ENCODE peak calls at places on chromosomes 4 and X, in nine cellular contexts. T, N, X, S, A, Y, Q, M and O are unnamed samples.

GRCh38 chr4:13912966-13913365 is 285.4 kb upstream of the BOD1L1 start:
- DNase-seq in A (no peak), X (no peak), T (no peak), Y (no peak), N (no peak), Q (peak), S (no peak), M (no peak), O (no peak)

GRCh38 chr4:147550626-147551250 is 66.5 kb upstream of the TMEM184C start:
- DNase-seq in N (no peak), T (no peak), Q (peak), Y (no peak), X (no peak), M (no peak), S (no peak), A (no peak), O (no peak)

GRCh38 chrX:15310117-15310516 is 5.3 kb downstream of the ASB11 start:
- DNase-seq in N (no peak), A (no peak), Y (no peak), M (no peak), Q (peak), S (no peak), T (peak), X (no peak), O (no peak)

GRCh38 chr4:1870578-1871443 is at the start of gene NSD2:
- DNase-seq in A (peak), Y (peak), T (peak), N (peak), S (peak), X (peak), M (peak), Q (peak), O (peak)

GRCh38 chr4:178784491-178784890 is 1342.3 kb upstream of the AGA start:
- DNase-seq in S (no peak), Y (no peak), T (no peak), X (no peak), M (no peak), N (no peak), Q (no peak), A (no peak), O (no peak)

GRCh38 chrX:119194631-119195030 is 41.5 kb upstream of the PGRMC1 start:
- DNase-seq in S (no peak), Q (peak), X (no peak), T (peak), A (no peak), N (no peak), M (peak), Y (no peak), O (no peak)

GRCh38 chr4:763191-763810 is 57.7 kb downstream of the PCGF3 start:
- DNase-seq in Y (no peak), X (no peak), M (no peak), A (no peak), T (no peak), N (no peak), Q (no peak), S (no peak), O (no peak)

GRCh38 chrX:150060406-150060805 is 122.1 kb upstream of the EOLA2 start:
- DNase-seq in M (no peak), N (no peak), Q (no peak), Y (no peak), A (no peak), S (no peak), X (no peak), T (peak), O (no peak)

GRCh38 chrX:154597221-154597620 is 12.3 kb downstream of the CTAG1A start:
- DNase-seq in T (no peak), S (no peak), Q (no peak), A (no peak), Y (no peak), N (no peak), X (no peak), M (no peak), O (no peak)

GRCh38 chr4:113481820-113482219 is 279.7 kb downstream of the CAMK2D start:
- DNase-seq in N (no peak), S (no peak), M (no peak), A (no peak), T (no peak), X (no peak), Y (no peak), Q (no peak), O (no peak)

GRCh38 chr4:77040265-77040664 is 35.5 kb downstream of the CCNI start:
- DNase-seq in T (peak), N (no peak), M (no peak), Y (no peak), A (no peak), S (no peak), X (no peak), Q (no peak), O (no peak)

GRCh38 chrX:69163936-69164741 is 1.1 kb downstream of the PJA1 start:
- DNase-seq in X (peak), T (no peak), Y (peak), S (no peak), N (peak), Q (peak), A (peak), M (peak), O (no peak)

GRCh38 chrX:47706575-47706974 is 47.6 kb upstream of the UXT start:
- DNase-seq in M (no peak), Y (no peak), N (no peak), S (no peak), A (no peak), Q (peak), T (no peak), X (no peak), O (no peak)

GRCh38 chrX:130560558-130560957 is 158.8 kb downstream of the RBMX2 start:
- DNase-seq in Q (no peak), N (no peak), T (peak), M (no peak), S (no peak), X (no peak), A (no peak), Y (no peak), O (no peak)

GRCh38 chrX:3713937-3714434 is 537 bp upstream of the PRKX start:
- DNase-seq in Y (no peak), S (no peak), N (peak), X (no peak), A (no peak), M (peak), Q (no peak), T (peak), O (no peak)

GRCh38 chr4:108280072-108280471 is 111.3 kb upstream of the LEF1 start:
- DNase-seq in Y (no peak), Q (no peak), S (no peak), T (no peak), X (no peak), M (no peak), A (no peak), N (no peak), O (no peak)

GRCh38 chr4:74934016-74934821 is 1.3 kb downstream of the PARM1 start:
- DNase-seq in N (peak), X (no peak), Y (no peak), T (peak), S (no peak), A (no peak), Q (peak), M (peak), O (no peak)

GRCh38 chrX:24668111-24668510 is 21.0 kb upstream of the PCYT1B start:
- DNase-seq in X (no peak), S (no peak), T (no peak), A (no peak), N (no peak), Q (peak), M (no peak), Y (no peak), O (no peak)

GRCh38 chrX:68822641-68823410 is 6.0 kb upstream of the EFNB1 start:
- DNase-seq in X (no peak), M (peak), Y (no peak), N (no peak), T (peak), S (peak), A (peak), Q (peak), O (no peak)

GRCh38 chr4:109733728-109734127 is 3.9 kb upstream of the PLA2G12A start:
- DNase-seq in S (no peak), T (no peak), Y (no peak), A (no peak), M (no peak), Q (no peak), X (no peak), N (no peak), O (no peak)

GRCh38 chr4:109302366-109303140 is at the start of gene COL25A1:
- DNase-seq in Y (no peak), S (no peak), N (peak), M (peak), A (no peak), X (peak), Q (peak), T (no peak), O (no peak)

GRCh38 chr4:176792348-176793059 is at the start of gene VEGFC:
- DNase-seq in T (peak), Y (no peak), A (no peak), M (peak), Q (peak), N (peak), X (no peak), S (no peak), O (no peak)

GRCh38 chr4:74320559-74321118 is 12.4 kb downstream of the EPGN start:
- DNase-seq in S (peak), T (peak), Y (no peak), M (peak), X (no peak), Q (peak), A (peak), N (peak), O (peak)

GRCh38 chr4:189081831-189082230 is 858.8 kb upstream of the FRG1 start:
- DNase-seq in M (no peak), Y (no peak), S (no peak), X (no peak), T (peak), Q (no peak), A (no peak), N (no peak), O (peak)

DNA sequence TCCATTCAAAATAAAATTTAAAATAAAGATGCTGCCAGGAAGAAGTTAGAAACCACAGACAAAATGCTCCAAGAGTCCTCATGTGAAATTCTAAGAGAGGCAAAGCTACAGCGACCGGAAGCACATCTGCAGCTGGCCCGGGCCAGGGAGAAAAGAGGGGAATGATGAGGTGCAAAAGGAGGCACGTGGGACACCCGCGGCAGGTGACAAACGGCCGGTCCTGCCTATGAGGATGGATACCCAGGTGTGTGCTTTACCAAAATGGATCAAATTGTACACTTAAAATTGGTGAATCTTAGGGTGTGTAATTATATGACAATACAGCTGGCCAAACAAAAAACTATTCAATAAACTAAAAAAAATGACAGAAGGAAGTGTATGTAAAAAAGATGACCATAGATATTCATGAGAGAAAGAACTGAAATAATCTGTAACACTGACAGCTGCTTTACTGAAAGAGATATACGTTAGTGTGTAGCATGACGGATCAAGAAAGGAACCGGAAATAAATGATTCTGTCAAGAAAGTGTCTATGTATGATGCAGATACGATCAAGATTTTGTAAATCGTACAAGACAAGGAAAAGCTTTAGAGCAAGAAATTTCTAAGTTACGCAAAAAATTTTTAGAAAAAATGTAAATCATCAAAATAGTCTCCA is 29.5 kb downstream of the PPP2R3B start:
- DNase-seq in A (no peak), Y (no peak), S (no peak), N (no peak), Q (no peak), M (no peak), X (no peak), T (no peak), O (no peak)
- H3K27ac ChIP-seq in A (no peak), Y (peak), S (no peak), N (no peak), Q (no peak), M (peak), X (peak), T (no peak), O (no peak)

GRCh38 chr4:56603297-56603696 is 77.8 kb downstream of the HOPX start:
- DNase-seq in M (no peak), T (no peak), Y (no peak), S (no peak), N (no peak), Q (no peak), X (no peak), A (no peak), O (no peak)
- H3K27ac ChIP-seq in M (no peak), T (no peak), Y (no peak), S (no peak), N (no peak), Q (no peak), X (no peak), A (no peak), O (no peak)

GRCh38 chr4:139556735-139557505 is 901 bp upstream of the SETD7 start:
- DNase-seq in Q (no peak), A (peak), T (peak), N (peak), M (peak), S (no peak), Y (peak), X (peak), O (no peak)

GRCh38 chr4:139559095-139559490 is 3.1 kb upstream of the SETD7 start:
- DNase-seq in N (no peak), M (no peak), A (no peak), Q (no peak), X (no peak), Y (no peak), T (no peak), S (no peak), O (no peak)

GRCh38 chr4:139559692-139560091 is 3.7 kb upstream of the SETD7 start:
- DNase-seq in A (no peak), S (no peak), X (no peak), M (no peak), Q (no peak), N (no peak), T (no peak), Y (no peak), O (no peak)

GRCh38 chr4:139557506-139558110 is 1.6 kb upstream of the SETD7 start:
- DNase-seq in Y (no peak), S (no peak), X (no peak), Q (no peak), M (peak), A (peak), T (no peak), N (no peak), O (no peak)

GRCh38 chr4:139558235-139559094 is 2.4 kb upstream of the SETD7 start:
- DNase-seq in X (no peak), S (no peak), M (no peak), T (no peak), N (no peak), Q (no peak), A (no peak), Y (no peak), O (no peak)
- H3K27ac ChIP-seq in X (no peak), S (no peak), M (no peak), T (no peak), N (no peak), Q (no peak), A (peak), Y (no peak), O (no peak)

GRCh38 chr4:81425087-81425486 is 46.6 kb downstream of the RASGEF1B start:
- DNase-seq in Q (no peak), A (no peak), N (no peak), M (no peak), T (no peak), S (no peak), Y (no peak), X (no peak), O (no peak)

GRCh38 chr4:81427605-81427922 is 44.1 kb downstream of the RASGEF1B start:
- DNase-seq in A (no peak), N (no peak), Y (no peak), S (no peak), T (no peak), Q (peak), X (no peak), M (no peak), O (no peak)

GRCh38 chr4:81429031-81429430 is 42.7 kb downstream of the RASGEF1B start:
- DNase-seq in S (no peak), A (no peak), M (no peak), Q (no peak), Y (no peak), X (no peak), N (no peak), T (no peak), O (no peak)

GRCh38 chr4:81428002-81428401 is 43.7 kb downstream of the RASGEF1B start:
- DNase-seq in N (no peak), A (no peak), M (no peak), T (no peak), Y (no peak), Q (no peak), X (no peak), S (no peak), O (no peak)

GRCh38 chr4:81426770-81427604 is 44.7 kb downstream of the RASGEF1B start:
- DNase-seq in Y (no peak), Q (no peak), T (no peak), A (no peak), X (no peak), S (no peak), N (no peak), M (peak), O (no peak)
- H3K27ac ChIP-seq in Y (no peak), Q (no peak), T (no peak), A (no peak), X (no peak), S (no peak), N (no peak), M (peak), O (peak)

DNA sequence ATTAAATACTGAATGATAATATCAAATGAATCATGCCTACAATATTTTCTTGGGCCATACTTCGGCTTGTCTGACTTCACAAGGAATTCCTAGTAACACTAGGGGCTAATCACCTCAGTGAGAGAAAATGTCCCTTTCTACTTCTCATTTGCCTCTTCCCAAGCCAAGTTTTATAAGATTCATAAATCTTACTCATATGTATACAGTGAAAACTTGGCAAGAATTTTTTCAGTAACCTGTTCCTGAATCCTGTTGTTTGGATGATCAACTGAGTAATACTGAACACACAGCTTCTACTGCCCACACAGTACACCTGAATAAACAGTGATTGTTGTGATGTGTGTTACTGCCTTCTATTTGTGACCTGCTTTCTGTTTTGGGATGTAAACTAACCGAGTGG is 16.5 kb downstream of the TMPRSS11E start:
- DNase-seq in X (no peak), M (no peak), Q (no peak), N (no peak), S (no peak), A (no peak), Y (no peak), T (peak), O (peak)
- H3K27ac ChIP-seq in X (no peak), M (no peak), Q (no peak), N (no peak), S (no peak), A (no peak), Y (no peak), T (peak), O (peak)

DNA sequence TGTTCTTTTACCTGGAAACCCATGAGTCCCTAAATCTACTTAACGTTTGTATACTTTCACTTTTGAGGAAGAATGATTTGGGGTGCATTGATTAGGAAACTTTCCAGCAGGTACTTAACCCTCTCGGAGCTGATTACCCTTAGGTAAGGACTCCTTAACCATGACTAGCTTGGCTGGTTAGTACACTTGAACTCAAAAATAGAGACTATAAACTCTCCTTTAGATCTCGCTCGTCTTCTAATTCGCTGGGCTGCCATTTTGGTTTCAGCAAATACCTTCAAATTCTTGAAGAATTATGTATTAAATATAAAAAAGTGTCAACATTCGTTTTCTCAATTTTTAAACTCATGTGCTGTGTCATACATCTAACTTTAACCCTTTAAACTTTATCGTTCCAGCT is 2.0 kb downstream of the USP9X start:
- DNase-seq in A (no peak), T (peak), Y (no peak), S (no peak), X (no peak), Q (no peak), N (no peak), M (no peak), O (no peak)
- H3K27ac ChIP-seq in A (peak), T (peak), Y (peak), S (no peak), X (peak), Q (peak), N (peak), M (peak), O (peak)

GRCh38 chr4:10346023-10346422 is 111.2 kb downstream of the ZNF518B start:
- DNase-seq in Y (no peak), M (no peak), T (peak), Q (peak), N (no peak), A (no peak), X (no peak), S (no peak), O (peak)
- H3K27ac ChIP-seq in Y (no peak), M (no peak), T (no peak), Q (no peak), N (no peak), A (no peak), X (no peak), S (no peak), O (peak)